ENCODE peak calls at places on chromosomes 7 and 10, in five cellular contexts. K, T, L, Z and I are unnamed samples.

GRCh38 chr7:136685506-136685905 is 182.9 kb upstream of the CHRM2 start:
- DNase-seq in K (no peak), T (no peak), L (no peak), Z (no peak), I (no peak)

GRCh38 chr10:52077796-52078195 is 236.3 kb upstream of the DKK1 start:
- DNase-seq in K (no peak), T (no peak), L (no peak), Z (no peak), I (no peak)

GRCh38 chr7:111086532-111086931 is 4.4 kb upstream of the LRRN3 start:
- DNase-seq in K (no peak), T (no peak), L (no peak), Z (no peak), I (no peak)

GRCh38 chr10:110209926-110210662 is 2.7 kb downstream of the MXI1 start:
- DNase-seq in K (no peak), T (peak; percentile 87), L (peak; percentile 93), Z (no peak), I (no peak)

GRCh38 chr10:78529262-78529661 is 495.6 kb downstream of the RPS24 start:
- DNase-seq in K (no peak), T (no peak), L (no peak), Z (no peak), I (no peak)

GRCh38 chr10:122303271-122304053 is 32.4 kb downstream of the BTBD16 start:
- DNase-seq in K (no peak), T (no peak), L (no peak), Z (no peak), I (no peak)

GRCh38 chr10:69728335-69728861 is 73.3 kb upstream of the COL13A1 start:
- DNase-seq in K (no peak), T (no peak), L (no peak), Z (no peak), I (no peak)

GRCh38 chr10:71933651-71934050 is 30.5 kb upstream of the CHST3 start:
- DNase-seq in K (no peak), T (no peak), L (peak; percentile 10), Z (no peak), I (no peak)